ENCODE peak calls at places on chromosomes 11 and 22, in six cellular contexts. One of them, this sample, is unnamed.

GRCh38 chr22:40436460-40437431 is 66.4 kb downstream of the SGSM3 start:
- DNase-seq in ovary: peak
- DNase-seq in NCI-H2029: peak
- DNase-seq in activated naive CD8-positive, alpha-beta T cell treated with anti-CD3 and anti-CD28 coated beads for 36 hours: peak
- DNase-seq in CD4-positive, CD25-positive, alpha-beta regulatory T cell: peak
- DNase-seq in lower leg skin: no peak
- DNase-seq in this sample: peak

GRCh38 chr11:119028346-119029068 is 2.2 kb downstream of the SLC37A4 start:
- DNase-seq in ovary: no peak
- DNase-seq in NCI-H2029: no peak
- DNase-seq in activated naive CD8-positive, alpha-beta T cell treated with anti-CD3 and anti-CD28 coated beads for 36 hours: no peak
- DNase-seq in CD4-positive, CD25-positive, alpha-beta regulatory T cell: no peak
- DNase-seq in lower leg skin: no peak
- DNase-seq in this sample: no peak

GRCh38 chr11:45856044-45856468 is 8.8 kb downstream of the CRY2 start:
- DNase-seq in ovary: no peak
- DNase-seq in NCI-H2029: no peak
- DNase-seq in activated naive CD8-positive, alpha-beta T cell treated with anti-CD3 and anti-CD28 coated beads for 36 hours: no peak
- DNase-seq in CD4-positive, CD25-positive, alpha-beta regulatory T cell: no peak
- DNase-seq in lower leg skin: no peak
- DNase-seq in this sample: no peak

GRCh38 chr22:50606561-50607365 is 6.2 kb downstream of the MAPK8IP2 start:
- DNase-seq in ovary: no peak
- DNase-seq in NCI-H2029: no peak
- DNase-seq in activated naive CD8-positive, alpha-beta T cell treated with anti-CD3 and anti-CD28 coated beads for 36 hours: no peak
- DNase-seq in CD4-positive, CD25-positive, alpha-beta regulatory T cell: no peak
- DNase-seq in lower leg skin: no peak
- DNase-seq in this sample: no peak

GRCh38 chr11:128684582-128685382 is 9.1 kb upstream of the FLI1 start:
- DNase-seq in ovary: no peak
- DNase-seq in NCI-H2029: no peak
- DNase-seq in activated naive CD8-positive, alpha-beta T cell treated with anti-CD3 and anti-CD28 coated beads for 36 hours: no peak
- DNase-seq in CD4-positive, CD25-positive, alpha-beta regulatory T cell: no peak
- DNase-seq in lower leg skin: no peak
- DNase-seq in this sample: no peak

GRCh38 chr22:20021196-20022181 is 579 bp downstream of the TANGO2 start:
- DNase-seq in ovary: no peak
- DNase-seq in NCI-H2029: no peak
- DNase-seq in activated naive CD8-positive, alpha-beta T cell treated with anti-CD3 and anti-CD28 coated beads for 36 hours: no peak
- DNase-seq in CD4-positive, CD25-positive, alpha-beta regulatory T cell: no peak
- DNase-seq in lower leg skin: no peak
- DNase-seq in this sample: peak

GRCh38 chr11:60938500-60938899 is 13.5 kb downstream of the SLC15A3 start:
- DNase-seq in ovary: no peak
- DNase-seq in NCI-H2029: no peak
- DNase-seq in activated naive CD8-positive, alpha-beta T cell treated with anti-CD3 and anti-CD28 coated beads for 36 hours: no peak
- DNase-seq in CD4-positive, CD25-positive, alpha-beta regulatory T cell: no peak
- DNase-seq in lower leg skin: peak
- DNase-seq in this sample: no peak

GRCh38 chr11:94477644-94478043 is 16.0 kb downstream of the MRE11 start:
- DNase-seq in ovary: no peak
- DNase-seq in NCI-H2029: no peak
- DNase-seq in activated naive CD8-positive, alpha-beta T cell treated with anti-CD3 and anti-CD28 coated beads for 36 hours: no peak
- DNase-seq in CD4-positive, CD25-positive, alpha-beta regulatory T cell: no peak
- DNase-seq in lower leg skin: no peak
- DNase-seq in this sample: no peak

GRCh38 chr22:39908737-39909136 is 7.9 kb downstream of the GRAP2 start:
- DNase-seq in ovary: no peak
- DNase-seq in NCI-H2029: no peak
- DNase-seq in activated naive CD8-positive, alpha-beta T cell treated with anti-CD3 and anti-CD28 coated beads for 36 hours: peak
- DNase-seq in CD4-positive, CD25-positive, alpha-beta regulatory T cell: no peak
- DNase-seq in lower leg skin: no peak
- DNase-seq in this sample: peak

GRCh38 chr11:76717369-76717768 is 46.8 kb upstream of the LRRC32 start:
- DNase-seq in ovary: no peak
- DNase-seq in NCI-H2029: no peak
- DNase-seq in activated naive CD8-positive, alpha-beta T cell treated with anti-CD3 and anti-CD28 coated beads for 36 hours: no peak
- DNase-seq in CD4-positive, CD25-positive, alpha-beta regulatory T cell: no peak
- DNase-seq in lower leg skin: no peak
- DNase-seq in this sample: no peak

GRCh38 chr11:102724904-102725515 is at the start of gene MMP8:
- DNase-seq in ovary: no peak
- DNase-seq in NCI-H2029: no peak
- DNase-seq in activated naive CD8-positive, alpha-beta T cell treated with anti-CD3 and anti-CD28 coated beads for 36 hours: no peak
- DNase-seq in CD4-positive, CD25-positive, alpha-beta regulatory T cell: no peak
- DNase-seq in lower leg skin: no peak
- DNase-seq in this sample: no peak

GRCh38 chr11:9802291-9802861 is 138.5 kb downstream of the SWAP70 start:
- DNase-seq in ovary: no peak
- DNase-seq in NCI-H2029: no peak
- DNase-seq in activated naive CD8-positive, alpha-beta T cell treated with anti-CD3 and anti-CD28 coated beads for 36 hours: no peak
- DNase-seq in CD4-positive, CD25-positive, alpha-beta regulatory T cell: no peak
- DNase-seq in lower leg skin: no peak
- DNase-seq in this sample: no peak